ENCODE peak calls at places on chromosome 16, in four cellular contexts. F is GM12878, A is K562, C is H1. H is an unnamed sample.

GRCh38 chr16:84616515-84616914 is 1.4 kb downstream of the COTL1 start:
- DNase-seq in F (no peak), C (no peak), A (no peak), H (no peak)

GRCh38 chr16:29699324-29700219 is 20.6 kb downstream of the QPRT start:
- DNase-seq in A (peak), C (no peak), F (no peak), H (no peak)

GRCh38 chr16:8905168-8905762 is 23.1 kb downstream of the LITAFD start:
- DNase-seq in F (no peak), C (no peak), A (peak), H (peak)

GRCh38 chr16:780296-780695 is 7.9 kb downstream of the RPUSD1 start:
- DNase-seq in A (no peak), C (no peak), F (no peak), H (no peak)

GRCh38 chr16:76035689-76036088 is 241.5 kb upstream of the CNTNAP4 start:
- DNase-seq in A (no peak), C (no peak), F (no peak), H (peak)

GRCh38 chr16:66475232-66475631 is 48.1 kb downstream of the BEAN1 start:
- DNase-seq in A (no peak), C (no peak), F (no peak), H (no peak)

GRCh38 chr16:56331915-56332314 is 93.4 kb downstream of the AMFR start:
- DNase-seq in C (no peak), A (no peak), F (no peak), H (no peak)

GRCh38 chr16:31409433-31409832 is 16.3 kb downstream of the ITGAD start:
- DNase-seq in A (no peak), F (no peak), C (no peak), H (no peak)

GRCh38 chr16:65657051-65657450 is 535.2 kb upstream of the CDH11 start:
- DNase-seq in A (no peak), C (no peak), F (no peak), H (no peak)

GRCh38 chr16:64090327-64090726 is 1031.5 kb downstream of the CDH11 start:
- DNase-seq in A (no peak), F (no peak), C (no peak), H (no peak)

GRCh38 chr16:64092284-64092683 is 1029.6 kb downstream of the CDH11 start:
- DNase-seq in C (no peak), F (no peak), A (no peak), H (no peak)

GRCh38 chr16:64094992-64095579 is 1026.8 kb downstream of the CDH11 start:
- DNase-seq in A (no peak), C (no peak), F (no peak), H (no peak)

GRCh38 chr16:64096671-64097070 is 1025.2 kb downstream of the CDH11 start:
- DNase-seq in A (no peak), F (no peak), C (no peak), H (no peak)

DNA sequence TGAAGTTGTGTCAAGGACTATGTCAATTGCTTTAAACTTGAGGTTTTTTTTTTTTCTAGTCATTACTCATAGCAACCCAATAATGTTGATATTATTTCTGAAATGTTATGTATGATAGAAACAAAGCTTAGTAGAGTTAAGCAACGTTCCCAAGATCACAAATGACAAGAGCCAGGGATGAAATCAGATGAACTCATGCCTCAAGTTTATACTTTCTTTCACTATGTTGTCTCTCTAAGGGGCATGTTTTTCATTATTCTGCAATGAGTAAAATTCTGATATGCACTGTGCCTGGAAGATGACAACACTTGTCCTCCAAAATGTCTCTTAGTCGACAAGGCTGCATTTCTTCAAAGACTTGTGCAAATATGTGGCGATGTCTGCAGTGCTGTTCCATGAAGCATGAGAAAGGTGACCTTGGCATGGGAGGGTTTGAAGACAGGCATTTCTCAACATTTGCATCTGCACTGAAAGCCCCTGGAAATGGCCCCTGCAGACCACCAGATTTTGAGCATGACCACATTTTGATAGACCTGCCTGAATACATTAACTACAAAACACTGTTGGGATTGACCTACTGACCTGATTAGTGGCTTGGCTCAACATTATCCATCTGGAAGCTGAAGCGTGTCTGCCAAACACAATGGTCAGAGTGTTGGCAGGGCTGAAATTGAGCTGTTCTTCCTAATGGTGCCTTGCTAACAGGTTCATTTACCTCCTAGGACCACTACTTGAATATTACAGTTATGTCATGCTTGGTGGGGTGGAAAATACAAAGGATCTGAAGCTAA is 1027.5 kb downstream of the CDH11 start:
- DNase-seq in C (no peak), F (no peak), A (no peak), H (no peak)
- TF ChIP-seq JUND in C (no peak), F (no peak), A (no peak), H (no peak)

DNA sequence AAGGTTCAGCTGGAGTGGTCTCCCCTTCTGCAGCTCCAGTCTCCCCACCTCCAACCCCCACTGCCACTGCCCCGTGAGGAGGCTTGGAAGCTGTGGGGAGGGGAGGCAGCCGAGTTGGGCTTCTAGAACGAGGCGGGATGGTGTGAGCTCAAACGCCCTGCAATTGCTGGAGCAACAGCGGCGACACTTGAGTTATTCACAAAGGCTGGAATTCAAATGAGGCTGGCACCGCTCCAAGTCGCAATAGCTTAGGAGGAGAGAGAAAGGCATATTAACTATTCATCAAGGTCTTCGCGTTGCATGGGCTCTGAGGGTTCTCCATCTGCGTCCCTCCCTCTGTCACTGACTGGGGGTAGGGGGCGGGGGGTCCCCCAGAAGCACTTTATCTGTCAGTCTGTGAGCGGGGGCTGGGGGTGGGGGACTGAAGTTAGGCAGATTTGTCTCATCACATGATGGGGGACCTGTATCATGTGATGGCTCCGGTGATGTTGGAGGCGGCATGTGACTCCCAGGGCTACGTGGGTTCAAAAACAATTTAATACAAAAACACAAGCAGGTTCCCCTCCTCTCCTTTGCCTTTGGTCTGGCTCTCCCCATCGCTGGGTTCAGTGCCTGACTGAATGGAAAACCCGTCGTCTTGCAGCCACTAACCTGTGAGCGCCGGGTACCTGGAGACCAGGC is 70.5 kb downstream of the RBBP6 start:
- DNase-seq in F (no peak), A (peak), C (no peak), H (peak)
- TF ChIP-seq JUND in F (no peak), A (no peak), C (no peak), H (no peak)

GRCh38 chr16:86834451-86835035 is 256.2 kb downstream of the FOXL1 start:
- DNase-seq in F (no peak), A (peak), C (peak), H (no peak)
- TF ChIP-seq JUND in F (no peak), A (no peak), C (no peak), H (no peak)

DNA sequence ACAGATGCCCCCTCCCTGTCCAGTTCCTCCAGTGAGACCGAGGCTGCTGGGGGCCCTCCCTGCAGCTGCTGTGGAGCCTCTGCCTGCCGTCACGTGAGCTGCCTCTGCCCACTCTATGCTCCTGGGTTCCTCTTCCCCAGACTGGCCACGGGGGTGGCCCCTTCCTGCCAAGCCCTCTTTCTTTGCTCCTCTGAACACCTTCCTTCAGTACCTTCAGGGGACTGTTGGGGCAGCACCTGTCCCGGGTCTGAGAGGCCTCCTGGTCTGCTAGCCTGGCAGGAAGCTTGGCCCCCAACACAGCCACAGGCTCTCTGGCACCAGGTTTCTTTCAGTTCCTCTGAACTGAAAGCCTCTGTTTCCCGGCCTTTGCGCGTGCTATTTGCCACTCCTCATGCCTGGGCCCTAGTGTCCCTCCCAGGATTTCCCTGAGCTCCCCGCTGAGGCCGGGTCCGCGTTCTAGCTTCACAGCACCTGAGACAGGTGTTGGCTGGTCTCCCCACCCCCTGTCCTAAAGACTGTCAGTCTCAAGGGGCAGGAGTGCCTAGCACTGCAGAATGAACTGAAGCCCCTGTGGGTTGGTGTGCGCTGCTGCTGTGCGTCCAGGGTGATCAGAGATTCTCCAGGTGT is 6.6 kb upstream of the ATP6V0C start:
- DNase-seq in C (no peak), A (no peak), F (peak), H (no peak)
- TF ChIP-seq JUND in C (no peak), A (no peak), F (no peak), H (no peak)

DNA sequence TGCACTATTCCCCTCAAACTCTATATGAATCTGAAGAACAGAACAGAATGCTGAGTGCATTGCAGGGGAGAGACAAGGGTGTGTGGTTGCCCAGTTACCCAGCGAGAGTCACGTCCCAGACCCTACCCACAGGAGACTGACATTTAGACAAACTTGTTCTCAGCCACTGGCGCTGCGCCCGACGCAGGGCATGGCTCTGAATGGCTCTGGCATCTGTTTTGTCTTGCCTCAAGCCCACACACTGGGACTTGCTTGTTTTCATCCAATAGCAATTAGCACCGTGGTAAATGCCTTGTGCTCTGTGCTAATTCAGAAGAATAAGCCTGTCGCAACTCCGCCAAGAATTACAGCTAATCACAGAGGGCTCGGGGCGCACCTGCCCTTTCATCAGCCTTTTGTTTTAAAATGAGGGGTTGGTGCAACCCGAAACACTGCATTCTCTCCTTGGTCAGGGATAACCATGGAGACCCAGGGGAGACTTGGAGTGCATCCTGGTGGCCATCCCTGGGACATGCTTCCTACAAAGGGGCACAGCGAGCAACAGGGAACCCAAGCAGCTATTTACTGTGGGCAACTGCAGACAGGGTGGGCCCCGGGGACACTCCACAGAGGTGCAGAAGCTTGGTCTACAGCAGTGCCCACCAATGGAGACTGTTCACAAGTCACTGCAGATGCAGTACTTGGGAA is 220.5 kb upstream of the ZFHX3 start:
- DNase-seq in F (no peak), A (no peak), C (no peak), H (no peak)
- TF ChIP-seq JUND in F (no peak), A (no peak), C (no peak), H (no peak)